ENCODE peak calls at places on chromosome 6, in six cellular contexts. U, J, Q, H, R and K are unnamed samples. For H3K79me2, the result is how much of the 10 kb centered on the place peaks cover.

GRCh38 chr6:141169419-141169818 is 963.3 kb upstream of the GJE1 start:
- DNase-seq in U (no peak), J (no peak), Q (peak), H (no peak), R (no peak), K (no peak)

GRCh38 chr6:87846446-87846845 is 144.4 kb upstream of the AKIRIN2 start:
- DNase-seq in U (no peak), J (peak), Q (no peak), H (no peak), R (no peak), K (no peak)

GRCh38 chr6:168221000-168221399 is 98.6 kb downstream of the DACT2 start:
- DNase-seq in U (no peak), J (no peak), Q (no peak), H (no peak), R (no peak), K (no peak)

GRCh38 chr6:5672581-5673011 is 334.1 kb downstream of the NRN1 start:
- DNase-seq in U (no peak), J (peak), Q (peak), H (no peak), R (no peak), K (no peak)

GRCh38 chr6:134938896-134939295 is 11.0 kb downstream of the ALDH8A1 start:
- DNase-seq in U (no peak), J (no peak), Q (peak), H (no peak), R (no peak), K (no peak)

GRCh38 chr6:161117329-161117707 is 125.7 kb downstream of the MAP3K4 start:
- DNase-seq in U (no peak), J (no peak), Q (no peak), H (no peak), R (no peak), K (no peak)

GRCh38 chr6:71473908-71474307 is 185.3 kb downstream of the OGFRL1 start:
- DNase-seq in U (no peak), J (peak), Q (peak), H (no peak), R (no peak), K (no peak)

GRCh38 chr6:89610149-89610642 is 28.4 kb downstream of the LYRM2 start:
- DNase-seq in U (peak), J (peak), Q (no peak), H (no peak), R (peak), K (peak)

GRCh38 chr6:33746036-33746600 is 587 bp downstream of the IP6K3 start:
- DNase-seq in U (peak), J (no peak), Q (peak), H (no peak), R (no peak), K (no peak)

GRCh38 chr6:169909113-169909512 is 157.7 kb downstream of the ERMARD start:
- DNase-seq in U (no peak), J (no peak), Q (no peak), H (no peak), R (no peak), K (no peak)

GRCh38 chr6:170209354-170210025 is 81.4 kb downstream of the DLL1 start:
- DNase-seq in U (peak), J (no peak), Q (no peak), H (no peak), R (no peak), K (no peak)

GRCh38 chr6:37992749-37993148 is 173.2 kb downstream of the ZFAND3 start:
- DNase-seq in U (no peak), J (no peak), Q (no peak), H (no peak), R (no peak), K (no peak)

GRCh38 chr6:24358219-24358821 is 461 bp upstream of the DCDC2 start:
- DNase-seq in U (no peak), J (no peak), Q (no peak), H (no peak), R (peak), K (no peak)

GRCh38 chr6:24357336-24358218 is at the start of gene DCDC2:
- DNase-seq in U (peak), J (no peak), Q (peak), H (no peak), R (peak), K (no peak)

GRCh38 chr6:24355422-24355821 is 2.4 kb downstream of the DCDC2 start:
- DNase-seq in U (no peak), J (no peak), Q (no peak), H (no peak), R (no peak), K (no peak)

GRCh38 chr6:24356310-24357035 is 1.4 kb downstream of the DCDC2 start:
- DNase-seq in U (no peak), J (no peak), Q (no peak), H (no peak), R (no peak), K (no peak)

DNA sequence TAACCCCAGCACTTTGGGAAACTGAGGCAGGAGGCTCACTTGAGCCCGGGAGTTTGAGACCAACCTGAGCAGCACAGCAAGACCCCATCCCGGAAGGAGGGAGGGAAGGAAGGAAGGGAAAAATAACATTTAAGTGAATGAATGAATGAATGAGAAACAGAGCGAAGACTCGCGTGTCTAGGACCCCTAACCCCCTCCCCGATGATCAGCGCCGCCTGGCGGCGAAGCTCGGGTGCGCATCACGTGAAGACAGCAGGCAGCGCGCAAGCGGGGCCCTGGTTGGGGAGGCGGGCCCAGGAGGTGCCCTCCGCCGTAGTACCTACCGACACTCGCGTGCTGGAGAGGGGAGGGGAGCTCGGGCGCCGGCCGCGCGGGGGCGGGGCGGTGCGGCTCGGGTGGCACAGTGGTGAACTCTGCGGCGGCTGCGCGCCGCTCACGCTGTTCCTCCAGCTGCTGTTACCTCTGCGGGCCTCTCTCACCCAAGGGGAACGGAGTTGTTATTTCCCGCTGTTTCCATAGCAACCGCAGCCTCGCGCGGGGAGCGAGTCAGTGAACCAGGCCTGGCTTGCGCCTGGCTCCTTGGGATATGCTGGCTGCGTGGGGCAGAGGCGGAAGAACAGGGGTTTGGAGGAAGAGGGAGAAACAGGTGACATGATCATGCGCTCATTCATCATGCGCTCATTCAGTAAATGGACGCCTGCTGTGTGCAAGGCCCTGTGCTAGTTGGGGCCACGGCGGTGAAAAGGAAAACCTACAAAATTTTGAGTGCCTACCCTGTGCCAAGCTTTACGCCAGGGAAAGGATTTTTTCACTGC is 2.0 kb upstream of the DCDC2 start:
- DNase-seq in U (peak), J (peak), Q (peak), H (peak), R (peak), K (peak)
- TF ChIP-seq CTCF in U (peak), J (peak), Q (peak), H (peak), R (peak), K (peak)

GRCh38 chr6:20629509-20629908 is 95.3 kb downstream of the CDKAL1 start:
- DNase-seq in U (no peak), J (no peak), Q (no peak), H (no peak), R (no peak), K (no peak)

GRCh38 chr6:20632696-20633095 is 98.4 kb downstream of the CDKAL1 start:
- DNase-seq in U (no peak), J (no peak), Q (no peak), H (no peak), R (no peak), K (no peak)

GRCh38 chr6:20630136-20630535 is 95.9 kb downstream of the CDKAL1 start:
- DNase-seq in U (peak), J (no peak), Q (no peak), H (no peak), R (no peak), K (no peak)

GRCh38 chr6:20630617-20631448 is 96.6 kb downstream of the CDKAL1 start:
- DNase-seq in U (no peak), J (peak), Q (no peak), H (no peak), R (no peak), K (peak)

DNA sequence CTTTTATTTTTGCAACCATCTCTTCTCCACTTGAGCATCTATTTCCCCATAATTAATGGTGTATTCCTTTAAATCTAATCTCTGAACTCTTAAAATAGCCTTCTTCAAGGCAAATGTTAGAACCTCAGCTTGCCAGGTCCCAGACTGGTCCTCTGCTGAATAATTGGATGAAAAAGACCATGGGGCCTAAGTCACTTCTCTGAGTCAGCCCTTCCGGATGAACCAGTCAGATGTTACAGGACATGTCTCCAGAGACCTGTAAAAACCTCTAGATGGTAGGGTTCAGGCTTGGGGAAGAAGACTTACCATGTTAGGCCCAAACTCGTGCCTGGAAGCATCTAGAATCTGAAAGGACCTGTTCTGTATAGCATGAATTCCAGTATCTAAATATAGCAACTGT is 97.3 kb downstream of the CDKAL1 start:
- DNase-seq in U (no peak), J (no peak), Q (no peak), H (no peak), R (no peak), K (no peak)
- H3K79me2 ChIP-seq in U (under half), J (under half), Q (under half), H (under half), R (under half), K (under half)

DNA sequence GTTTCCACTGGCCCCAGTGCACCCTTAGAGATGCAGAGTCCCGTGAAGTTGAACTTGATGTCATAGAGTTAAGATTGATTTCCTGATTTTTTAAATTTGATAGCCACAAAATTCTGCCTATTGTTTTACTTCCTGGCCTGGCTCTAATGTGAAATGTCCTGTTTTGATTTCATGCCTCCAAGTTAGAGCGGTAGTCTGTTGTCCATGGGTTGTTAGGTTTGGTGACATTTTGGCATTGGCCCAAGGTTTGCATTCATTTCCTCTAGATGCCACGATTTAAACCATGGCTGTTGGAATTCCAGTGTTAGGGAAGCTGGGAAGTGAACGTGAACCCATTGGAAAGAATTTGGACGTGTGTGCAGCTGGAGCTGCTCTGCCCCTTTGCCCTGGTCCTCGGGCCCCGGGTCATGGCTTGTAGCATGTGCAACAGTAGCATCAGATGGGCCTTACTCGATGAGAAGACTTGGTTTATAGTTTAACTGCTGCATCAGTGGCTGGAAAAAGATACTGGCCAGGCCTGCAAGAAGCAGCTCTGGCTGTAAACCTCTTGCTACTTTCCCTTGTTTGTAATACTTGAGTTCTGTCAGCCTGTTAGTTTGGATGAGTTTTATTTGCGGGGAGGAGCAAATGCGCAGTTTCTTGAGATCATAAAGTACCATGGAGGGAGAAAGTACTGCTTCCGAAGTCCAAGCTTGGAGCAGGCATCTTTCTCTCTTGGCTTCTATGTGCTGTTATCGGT is 121.5 kb upstream of the CLDN20 start:
- DNase-seq in U (no peak), J (no peak), Q (no peak), H (no peak), R (no peak), K (no peak)
- H3K4me2 ChIP-seq in U (peak), J (no peak), Q (peak), H (no peak), R (no peak), K (no peak)

GRCh38 chr6:35238843-35239289 is 20.7 kb upstream of the ZNF76 start:
- DNase-seq in U (no peak), J (no peak), Q (no peak), H (no peak), R (no peak), K (no peak)

GRCh38 chr6:35242906-35243305 is 16.6 kb upstream of the ZNF76 start:
- DNase-seq in U (no peak), J (no peak), Q (no peak), H (no peak), R (no peak), K (no peak)

GRCh38 chr6:35242486-35242885 is 17.0 kb upstream of the ZNF76 start:
- DNase-seq in U (no peak), J (no peak), Q (no peak), H (no peak), R (no peak), K (no peak)

GRCh38 chr6:35243386-35243958 is 16.1 kb upstream of the ZNF76 start:
- DNase-seq in U (no peak), J (no peak), Q (no peak), H (no peak), R (no peak), K (no peak)

GRCh38 chr6:35240838-35241801 is 18.4 kb upstream of the ZNF76 start:
- DNase-seq in U (peak), J (peak), Q (no peak), H (peak), R (peak), K (peak)
- TF ChIP-seq CTCF in U (peak), J (peak), Q (peak), H (peak), R (peak), K (peak)

GRCh38 chr6:142808405-142809061 is 136.4 kb downstream of the HIVEP2 start:
- DNase-seq in U (no peak), J (no peak), Q (no peak), H (no peak), R (no peak), K (no peak)
- H3K79me2 ChIP-seq in U (under half), J (under half), Q (under half), H (under half), R (under half), K (under half)

DNA sequence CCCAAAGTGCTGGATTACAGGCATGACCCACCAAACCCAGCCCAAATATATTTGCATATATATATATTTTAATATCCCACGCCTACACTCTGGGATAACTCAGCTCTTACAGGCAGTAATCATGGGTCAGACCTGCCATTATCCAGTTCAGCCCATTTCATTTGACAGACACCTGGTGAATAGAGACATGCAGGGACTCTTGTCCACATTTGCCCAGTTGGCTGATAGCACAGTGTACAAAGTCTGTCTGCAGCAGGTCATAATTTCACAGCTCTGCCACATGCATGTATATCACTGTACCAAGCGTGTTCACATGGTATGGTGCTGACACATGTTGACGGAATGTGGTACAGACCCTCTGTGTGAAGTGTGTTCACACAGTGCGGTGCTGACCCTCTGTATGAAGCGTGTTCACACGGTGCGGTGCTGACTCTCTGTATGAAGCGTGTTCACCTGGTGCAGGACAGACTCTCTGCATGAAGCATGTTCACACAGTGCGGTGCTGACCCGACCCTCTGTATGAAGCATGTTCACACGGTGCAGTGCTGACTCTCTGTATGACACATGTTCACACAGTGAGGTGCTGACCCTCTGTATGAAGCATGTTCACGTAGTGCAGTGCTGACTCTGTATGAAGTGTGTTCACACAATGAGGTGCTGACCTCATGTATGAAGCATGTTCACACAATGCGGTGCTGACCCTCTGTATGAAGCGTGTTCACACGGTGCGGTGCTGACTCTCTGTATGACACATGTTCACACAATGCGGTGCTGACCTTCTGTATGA is 10.3 kb upstream of the SERPINB1 start:
- DNase-seq in U (no peak), J (no peak), Q (no peak), H (no peak), R (no peak), K (no peak)
- H3K4me2 ChIP-seq in U (no peak), J (no peak), Q (no peak), H (no peak), R (no peak), K (no peak)

DNA sequence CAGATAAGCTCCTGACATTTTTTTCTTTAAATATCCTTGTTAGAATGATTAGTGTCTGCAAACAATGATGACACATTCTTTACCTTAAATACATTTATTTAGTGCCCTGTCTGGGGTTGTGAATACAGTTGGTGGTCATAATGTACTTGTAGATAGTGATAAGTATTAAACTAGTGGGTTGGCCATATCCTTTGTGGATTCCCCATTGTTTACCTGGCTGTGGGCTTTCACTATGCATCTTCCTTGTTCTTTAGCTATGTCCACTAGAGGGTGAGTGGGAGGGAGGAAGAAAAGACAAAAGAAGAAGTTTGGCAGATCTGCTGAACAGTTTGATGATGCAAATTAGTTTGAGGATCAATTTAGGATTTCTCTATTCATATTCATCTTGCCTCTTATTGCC is 15.7 kb downstream of the HS3ST5 start:
- DNase-seq in U (no peak), J (no peak), Q (no peak), H (no peak), R (no peak), K (no peak)
- TF ChIP-seq CTCF in U (peak), J (peak), Q (no peak), H (peak), R (no peak), K (peak)

GRCh38 chr6:158561247-158561884 is 1.5 kb downstream of the TMEM181 start:
- DNase-seq in U (no peak), J (no peak), Q (no peak), H (no peak), R (no peak), K (no peak)

GRCh38 chr6:158559895-158560786 is at the start of gene TMEM181:
- DNase-seq in U (peak), J (peak), Q (peak), H (no peak), R (peak), K (peak)

GRCh38 chr6:158559338-158559894 is 475 bp upstream of the TMEM181 start:
- DNase-seq in U (no peak), J (no peak), Q (no peak), H (no peak), R (no peak), K (no peak)

GRCh38 chr6:158560787-158561246 is 926 bp downstream of the TMEM181 start:
- DNase-seq in U (no peak), J (peak), Q (no peak), H (no peak), R (peak), K (no peak)

DNA sequence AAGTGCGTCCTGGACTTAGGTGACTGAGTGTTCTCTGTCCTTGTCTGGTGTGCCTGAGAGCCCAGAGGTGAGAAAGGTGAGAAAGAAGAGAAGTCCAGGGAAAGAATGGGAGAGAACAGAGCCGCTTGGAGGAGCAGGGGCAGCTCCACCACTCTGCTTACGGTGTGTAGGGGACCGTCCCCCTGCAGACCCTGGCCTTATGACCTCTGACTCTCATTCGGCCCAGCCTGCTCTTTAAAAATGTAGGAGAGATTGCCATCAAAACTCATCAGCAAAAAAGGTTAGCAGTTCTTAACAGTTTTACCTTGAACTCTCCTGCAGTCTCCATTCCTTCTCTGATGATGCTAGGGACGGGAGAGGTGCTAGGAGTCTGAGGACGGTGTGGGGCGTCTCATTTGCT is 2.0 kb downstream of the TMEM181 start:
- DNase-seq in U (no peak), J (no peak), Q (no peak), H (no peak), R (no peak), K (no peak)
- H3K79me2 ChIP-seq in U (half or more), J (half or more), Q (half or more), H (half or more), R (half or more), K (half or more)

DNA sequence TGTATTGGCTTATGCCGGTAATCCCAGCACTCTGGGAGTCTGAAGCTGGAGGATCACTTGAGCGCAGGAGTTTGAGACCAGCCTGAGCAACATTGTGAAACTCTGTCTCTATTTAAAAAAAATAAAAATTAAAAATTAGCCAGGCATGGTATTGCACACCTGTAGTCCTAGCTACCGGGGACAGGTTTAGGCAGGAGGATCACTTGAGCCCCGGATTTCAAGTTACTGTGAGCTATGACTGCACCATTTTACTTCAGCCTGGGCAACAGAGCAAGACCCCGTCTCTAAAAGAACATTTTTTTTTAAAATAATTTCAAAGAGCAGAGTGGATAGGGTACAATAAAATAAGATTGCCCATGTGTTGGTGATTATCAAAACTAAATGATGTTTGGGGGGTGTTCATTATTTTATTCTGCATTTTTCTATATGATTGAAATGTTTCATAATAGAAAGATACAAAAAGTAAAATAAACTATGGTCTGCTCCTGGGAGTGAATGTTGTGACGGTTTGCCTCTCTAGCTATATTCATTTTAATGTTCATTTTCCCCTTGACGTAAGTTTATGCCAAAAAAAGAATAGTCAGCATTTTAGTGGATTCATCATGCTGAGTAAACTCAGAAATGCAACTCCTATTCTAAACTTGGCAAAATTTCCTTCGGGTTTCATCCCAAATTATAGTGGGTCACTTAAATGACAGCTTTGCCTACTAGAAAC is 482.7 kb upstream of the SOX4 start:
- DNase-seq in U (no peak), J (no peak), Q (peak), H (no peak), R (no peak), K (no peak)
- H3K4me2 ChIP-seq in U (no peak), J (peak), Q (peak), H (no peak), R (peak), K (peak)